ENCODE peak calls at places on chromosomes 7 and 10, in ten cellular contexts. S, T, V, N, I, M, O, A, Y and Q are unnamed samples.

GRCh38 chr7:152341039-152341913 is 94.5 kb downstream of the KMT2C start:
- DNase-seq in M (peak; percentile 72), Y (no peak), N (no peak), V (peak; percentile 43), T (no peak), I (peak; percentile 52), O (no peak), A (no peak), S (peak; percentile 43), Q (peak; percentile 46)

GRCh38 chr10:28722065-28722803 is 44.9 kb downstream of the BAMBI start:
- DNase-seq in O (peak; percentile 68), Y (peak; percentile 33), M (peak; percentile 40), V (no peak), I (peak; percentile 15), T (peak; percentile 52), S (no peak), N (no peak), A (no peak), Q (peak; percentile 67)

GRCh38 chr10:100065084-100065660 is 16.5 kb downstream of the CPN1 start:
- DNase-seq in M (no peak), S (no peak), O (no peak), V (no peak), N (no peak), T (no peak), A (no peak), Y (no peak), I (no peak), Q (no peak)

GRCh38 chr7:101315336-101315735 is 6.3 kb downstream of the IFT22 start:
- DNase-seq in T (no peak), M (peak; percentile 49), O (no peak), N (peak; percentile 21), V (peak; percentile 33), A (peak; percentile 18), I (peak; percentile 14), S (no peak), Y (no peak), Q (peak; percentile 70)

GRCh38 chr7:28211006-28211405 is 30.4 kb upstream of the JAZF1 start:
- DNase-seq in V (no peak), A (no peak), M (no peak), I (peak; percentile 20), O (no peak), N (no peak), S (no peak), Y (no peak), T (no peak), Q (no peak)

GRCh38 chr10:93290661-93291354 is 191.3 kb downstream of the MYOF start:
- DNase-seq in M (no peak), V (no peak), Y (no peak), S (no peak), A (no peak), N (no peak), O (no peak), T (no peak), I (no peak), Q (no peak)

GRCh38 chr10:118259288-118259906 is 82.7 kb downstream of the FAM204A start:
- DNase-seq in M (peak; percentile 6), A (no peak), Y (no peak), V (peak; percentile 31), N (no peak), S (no peak), O (no peak), T (no peak), I (no peak), Q (peak; percentile 24)

GRCh38 chr7:48154792-48155413 is 16.4 kb upstream of the ABCA13 start:
- DNase-seq in Y (no peak), O (no peak), T (no peak), A (no peak), I (no peak), S (peak; percentile 63), N (no peak), V (no peak), M (peak; percentile 57), Q (peak; percentile 64)

GRCh38 chr7:98737176-98737575 is 120.1 kb downstream of the NPTX2 start:
- DNase-seq in T (no peak), N (no peak), Y (no peak), M (no peak), I (no peak), S (no peak), V (no peak), O (peak; percentile 27), A (no peak), Q (no peak)

GRCh38 chr10:24432478-24433416 is 223.8 kb downstream of the KIAA1217 start:
- DNase-seq in I (peak; percentile 32), N (no peak), T (no peak), M (peak; percentile 24), O (no peak), S (peak; percentile 93), V (no peak), Y (no peak), A (no peak), Q (no peak)

GRCh38 chr7:157543276-157543675 is 206.5 kb downstream of the DNAJB6 start:
- DNase-seq in S (no peak), Y (no peak), O (peak; percentile 47), V (no peak), I (no peak), N (no peak), A (no peak), T (no peak), M (no peak), Q (no peak)

GRCh38 chr7:69674701-69675182 is 76.5 kb downstream of the AUTS2 start:
- DNase-seq in V (no peak), Y (no peak), I (no peak), S (no peak), A (no peak), N (no peak), O (no peak), T (no peak), M (no peak), Q (no peak)

GRCh38 chr7:44280993-44281721 is 44.2 kb downstream of the CAMK2B start:
- DNase-seq in A (no peak), V (no peak), T (peak; percentile 15), I (no peak), S (no peak), Y (peak; percentile 54), N (no peak), O (peak; percentile 56), M (no peak), Q (no peak)

GRCh38 chr10:809671-810350 is 120.3 kb upstream of the DIP2C start:
- DNase-seq in A (no peak), V (no peak), I (no peak), T (no peak), S (no peak), N (no peak), M (no peak), Y (peak; percentile 85), O (no peak), Q (no peak)

GRCh38 chr10:128286413-128287097 is 160.3 kb upstream of the MKI67 start:
- DNase-seq in Y (no peak), S (no peak), T (no peak), N (no peak), V (no peak), A (no peak), O (no peak), I (no peak), M (no peak), Q (peak; percentile 62)

GRCh38 chr10:122199070-122199469 is 72.0 kb upstream of the BTBD16 start:
- DNase-seq in N (no peak), A (no peak), V (no peak), S (no peak), O (no peak), I (no peak), T (peak; percentile 41), Y (peak; percentile 84), M (no peak), Q (no peak)

GRCh38 chr10:8691498-8692017 is 637.1 kb downstream of the GATA3 start:
- DNase-seq in O (no peak), A (no peak), N (no peak), S (no peak), I (no peak), M (no peak), T (no peak), V (no peak), Y (no peak), Q (no peak)

GRCh38 chr10:86291616-86292340 is 74.8 kb downstream of the GRID1 start:
- DNase-seq in M (no peak), V (peak; percentile 17), N (no peak), Y (no peak), S (no peak), I (no peak), T (no peak), A (no peak), O (peak; percentile 61), Q (peak; percentile 24)

GRCh38 chr10:100535715-100536353 is at the start of gene HIF1AN:
- DNase-seq in A (peak; percentile 79), V (peak; percentile 88), T (peak; percentile 90), S (peak; percentile 82), Y (peak; percentile 95), O (peak; percentile 94), I (peak; percentile 87), M (peak; percentile 95), N (peak; percentile 89), Q (peak; percentile 97)

GRCh38 chr10:56920586-56921250 is 559.7 kb upstream of the ZWINT start:
- DNase-seq in I (no peak), A (no peak), S (no peak), T (no peak), O (no peak), V (no peak), Y (no peak), N (no peak), M (no peak), Q (no peak)

GRCh38 chr7:36657031-36657660 is 67.1 kb downstream of the AOAH start:
- DNase-seq in Y (no peak), V (no peak), A (no peak), O (no peak), I (no peak), M (no peak), S (no peak), T (no peak), N (no peak), Q (no peak)

GRCh38 chr10:95260397-95260881 is 30.4 kb downstream of the PDLIM1 start:
- DNase-seq in T (no peak), N (no peak), O (no peak), M (peak; percentile 94), S (peak; percentile 83), A (no peak), V (no peak), Y (no peak), I (peak; percentile 95), Q (peak; percentile 91)
- H3K27ac ChIP-seq in T (peak overlapping the region; percentile 63), N (no peak overlapping the region), O (peak overlapping the region; percentile 54), M (peak overlapping the region; percentile 52), S (peak overlapping the region; percentile 97), A (no peak overlapping the region), V (peak overlapping the region; percentile 70), Y (peak overlapping the region; percentile 74), I (peak overlapping the region; percentile 96), Q (peak overlapping the region; percentile 84)

GRCh38 chr7:129774871-129775694 is 163.6 kb downstream of the NRF1 start:
- DNase-seq in Y (no peak), N (no peak), S (peak; percentile 20), T (no peak), O (no peak), I (no peak), A (no peak), V (no peak), M (no peak), Q (no peak)
- H3K27ac ChIP-seq in Y (no peak overlapping the region), N (no peak overlapping the region), S (no peak overlapping the region), T (no peak overlapping the region), O (no peak overlapping the region), I (no peak overlapping the region), A (no peak overlapping the region), V (no peak overlapping the region), M (no peak overlapping the region), Q (no peak overlapping the region)

GRCh38 chr10:119410361-119411116 is 132.0 kb downstream of the RGS10 start:
- DNase-seq in V (no peak), I (no peak), M (no peak), O (no peak), N (no peak), Y (no peak), S (no peak), A (no peak), T (no peak), Q (no peak)
- H3K27ac ChIP-seq in V (peak overlapping the region; percentile 80), I (no peak overlapping the region), M (peak overlapping the region; percentile 97), O (peak overlapping the region; percentile 86), N (no peak overlapping the region), Y (peak overlapping the region; percentile 89), S (no peak overlapping the region), A (no peak overlapping the region), T (peak overlapping the region; percentile 80), Q (no peak overlapping the region)

GRCh38 chr10:77864151-77864851 is 62.3 kb downstream of the DLG5 start:
- DNase-seq in M (no peak), V (no peak), T (no peak), I (no peak), Y (no peak), O (peak; percentile 60), A (no peak), S (no peak), N (no peak), Q (no peak)
- H3K27ac ChIP-seq in M (no peak overlapping the region), V (peak overlapping the region; percentile 47), T (no peak overlapping the region), I (no peak overlapping the region), Y (no peak overlapping the region), O (peak overlapping the region; percentile 23), A (no peak overlapping the region), S (no peak overlapping the region), N (no peak overlapping the region), Q (peak overlapping the region; percentile 23)